ENCODE peak calls at places on chromosomes 16 and 17, in nine cellular contexts. One of them, this sample, is unnamed.

GRCh38 chr17:56973520-56973919 is 4.4 kb upstream of the SCPEP1 start:
- DNase-seq in AG04450: no peak
- DNase-seq in nephron progenitor cell: no peak
- DNase-seq in fibroblast of lung: peak
- DNase-seq in transverse colon: no peak
- DNase-seq in HCT116: no peak
- DNase-seq in psoas muscle: no peak
- DNase-seq in tibial nerve: no peak
- DNase-seq in B cell: no peak
- DNase-seq in this sample: no peak

GRCh38 chr17:27438631-27439030 is 17.6 kb upstream of the KSR1 start:
- DNase-seq in psoas muscle: no peak
- DNase-seq in nephron progenitor cell: no peak
- DNase-seq in HCT116: no peak
- DNase-seq in tibial nerve: no peak
- DNase-seq in AG04450: no peak
- DNase-seq in B cell: no peak
- DNase-seq in transverse colon: no peak
- DNase-seq in fibroblast of lung: no peak
- DNase-seq in this sample: no peak

GRCh38 chr16:87465306-87465705 is 27.5 kb downstream of the ZCCHC14 start:
- DNase-seq in HCT116: no peak
- DNase-seq in tibial nerve: peak
- DNase-seq in AG04450: peak
- DNase-seq in fibroblast of lung: peak
- DNase-seq in B cell: no peak
- DNase-seq in psoas muscle: peak
- DNase-seq in nephron progenitor cell: no peak
- DNase-seq in transverse colon: peak
- DNase-seq in this sample: peak

GRCh38 chr17:27310548-27311110 is 16.7 kb downstream of the WSB1 start:
- DNase-seq in AG04450: no peak
- DNase-seq in HCT116: no peak
- DNase-seq in B cell: no peak
- DNase-seq in fibroblast of lung: no peak
- DNase-seq in tibial nerve: no peak
- DNase-seq in transverse colon: no peak
- DNase-seq in nephron progenitor cell: no peak
- DNase-seq in psoas muscle: no peak
- DNase-seq in this sample: no peak

GRCh38 chr17:32875904-32876413 is 965 bp downstream of the MYO1D start:
- DNase-seq in transverse colon: no peak
- DNase-seq in tibial nerve: no peak
- DNase-seq in nephron progenitor cell: no peak
- DNase-seq in AG04450: no peak
- DNase-seq in psoas muscle: no peak
- DNase-seq in fibroblast of lung: peak
- DNase-seq in HCT116: no peak
- DNase-seq in B cell: no peak
- DNase-seq in this sample: no peak

GRCh38 chr17:6711081-6711674 is 2.0 kb downstream of the SLC13A5 start:
- DNase-seq in tibial nerve: no peak
- DNase-seq in HCT116: no peak
- DNase-seq in nephron progenitor cell: no peak
- DNase-seq in B cell: peak
- DNase-seq in psoas muscle: no peak
- DNase-seq in fibroblast of lung: no peak
- DNase-seq in AG04450: no peak
- DNase-seq in transverse colon: no peak
- DNase-seq in this sample: no peak

GRCh38 chr17:42019509-42020404 is at the start of gene NKIRAS2:
- DNase-seq in transverse colon: peak
- DNase-seq in nephron progenitor cell: peak
- DNase-seq in fibroblast of lung: peak
- DNase-seq in psoas muscle: peak
- DNase-seq in B cell: peak
- DNase-seq in tibial nerve: peak
- DNase-seq in HCT116: peak
- DNase-seq in AG04450: peak
- DNase-seq in this sample: peak

GRCh38 chr17:58219789-58220183 is 731 bp upstream of the MKS1 start:
- DNase-seq in nephron progenitor cell: no peak
- DNase-seq in transverse colon: no peak
- DNase-seq in B cell: no peak
- DNase-seq in HCT116: no peak
- DNase-seq in tibial nerve: no peak
- DNase-seq in psoas muscle: no peak
- DNase-seq in fibroblast of lung: no peak
- DNase-seq in AG04450: no peak
- DNase-seq in this sample: no peak

GRCh38 chr16:72291531-72291981 is 119.6 kb upstream of the PMFBP1 start:
- DNase-seq in AG04450: peak
- DNase-seq in psoas muscle: no peak
- DNase-seq in fibroblast of lung: peak
- DNase-seq in nephron progenitor cell: no peak
- DNase-seq in transverse colon: no peak
- DNase-seq in B cell: no peak
- DNase-seq in HCT116: peak
- DNase-seq in tibial nerve: no peak
- DNase-seq in this sample: no peak

GRCh38 chr16:80718480-80719220 is 85.7 kb downstream of the CDYL2 start:
- DNase-seq in fibroblast of lung: no peak
- DNase-seq in B cell: no peak
- DNase-seq in HCT116: no peak
- DNase-seq in psoas muscle: no peak
- DNase-seq in AG04450: no peak
- DNase-seq in tibial nerve: no peak
- DNase-seq in transverse colon: no peak
- DNase-seq in nephron progenitor cell: no peak
- DNase-seq in this sample: no peak

GRCh38 chr16:25045696-25046381 is 30.7 kb upstream of the ARHGAP17 start:
- DNase-seq in HCT116: no peak
- DNase-seq in fibroblast of lung: peak
- DNase-seq in psoas muscle: no peak
- DNase-seq in B cell: no peak
- DNase-seq in transverse colon: no peak
- DNase-seq in nephron progenitor cell: no peak
- DNase-seq in tibial nerve: no peak
- DNase-seq in AG04450: no peak
- DNase-seq in this sample: no peak

GRCh38 chr17:39195568-39196160 is 1.8 kb downstream of the CACNB1 start:
- DNase-seq in HCT116: no peak
- DNase-seq in B cell: peak
- DNase-seq in nephron progenitor cell: no peak
- DNase-seq in psoas muscle: no peak
- DNase-seq in tibial nerve: no peak
- DNase-seq in transverse colon: peak
- DNase-seq in AG04450: no peak
- DNase-seq in fibroblast of lung: no peak
- DNase-seq in this sample: no peak

GRCh38 chr17:55323518-55324295 is 58.9 kb downstream of the HLF start:
- DNase-seq in tibial nerve: no peak
- DNase-seq in psoas muscle: no peak
- DNase-seq in fibroblast of lung: no peak
- DNase-seq in transverse colon: no peak
- DNase-seq in B cell: no peak
- DNase-seq in HCT116: no peak
- DNase-seq in AG04450: no peak
- DNase-seq in nephron progenitor cell: no peak
- DNase-seq in this sample: no peak

GRCh38 chr16:16059895-16060590 is 110.6 kb downstream of the ABCC1 start:
- DNase-seq in nephron progenitor cell: no peak
- DNase-seq in B cell: no peak
- DNase-seq in HCT116: no peak
- DNase-seq in fibroblast of lung: no peak
- DNase-seq in psoas muscle: peak
- DNase-seq in AG04450: no peak
- DNase-seq in tibial nerve: no peak
- DNase-seq in transverse colon: no peak
- DNase-seq in this sample: no peak

GRCh38 chr16:3625911-3626732 is 14.7 kb upstream of the SLX4 start:
- DNase-seq in fibroblast of lung: no peak
- DNase-seq in transverse colon: no peak
- DNase-seq in nephron progenitor cell: no peak
- DNase-seq in psoas muscle: no peak
- DNase-seq in tibial nerve: no peak
- DNase-seq in B cell: no peak
- DNase-seq in HCT116: no peak
- DNase-seq in AG04450: no peak
- DNase-seq in this sample: no peak

GRCh38 chr17:72226322-72226721 is 105.5 kb downstream of the SOX9 start:
- DNase-seq in tibial nerve: no peak
- DNase-seq in HCT116: no peak
- DNase-seq in AG04450: no peak
- DNase-seq in transverse colon: no peak
- DNase-seq in nephron progenitor cell: no peak
- DNase-seq in psoas muscle: no peak
- DNase-seq in fibroblast of lung: no peak
- DNase-seq in B cell: no peak
- DNase-seq in this sample: no peak
- TF ChIP-seq CTCF in tibial nerve: no peak
- TF ChIP-seq CTCF in HCT116: no peak
- TF ChIP-seq CTCF in AG04450: no peak
- TF ChIP-seq CTCF in transverse colon: no peak
- TF ChIP-seq CTCF in nephron progenitor cell: no peak
- TF ChIP-seq CTCF in psoas muscle: no peak
- TF ChIP-seq CTCF in fibroblast of lung: no peak
- TF ChIP-seq CTCF in B cell: no peak
- TF ChIP-seq CTCF in this sample: no peak

GRCh38 chr16:74713876-74714275 is 13.2 kb upstream of the MLKL start:
- DNase-seq in AG04450: no peak
- DNase-seq in nephron progenitor cell: no peak
- DNase-seq in B cell: no peak
- DNase-seq in fibroblast of lung: no peak
- DNase-seq in tibial nerve: no peak
- DNase-seq in psoas muscle: no peak
- DNase-seq in transverse colon: no peak
- DNase-seq in HCT116: no peak
- DNase-seq in this sample: no peak

GRCh38 chr16:74713325-74713724 is 12.7 kb upstream of the MLKL start:
- DNase-seq in AG04450: no peak
- DNase-seq in transverse colon: no peak
- DNase-seq in psoas muscle: no peak
- DNase-seq in nephron progenitor cell: no peak
- DNase-seq in B cell: no peak
- DNase-seq in fibroblast of lung: no peak
- DNase-seq in HCT116: no peak
- DNase-seq in tibial nerve: no peak
- DNase-seq in this sample: no peak

GRCh38 chr16:74711938-74712337 is 11.3 kb upstream of the MLKL start:
- DNase-seq in psoas muscle: no peak
- DNase-seq in nephron progenitor cell: no peak
- DNase-seq in tibial nerve: no peak
- DNase-seq in HCT116: no peak
- DNase-seq in B cell: no peak
- DNase-seq in AG04450: no peak
- DNase-seq in transverse colon: no peak
- DNase-seq in fibroblast of lung: no peak
- DNase-seq in this sample: no peak

GRCh38 chr16:74710401-74710800 is 9.7 kb upstream of the MLKL start:
- DNase-seq in transverse colon: no peak
- DNase-seq in HCT116: no peak
- DNase-seq in nephron progenitor cell: no peak
- DNase-seq in AG04450: no peak
- DNase-seq in fibroblast of lung: no peak
- DNase-seq in tibial nerve: no peak
- DNase-seq in B cell: no peak
- DNase-seq in psoas muscle: no peak
- DNase-seq in this sample: no peak

DNA sequence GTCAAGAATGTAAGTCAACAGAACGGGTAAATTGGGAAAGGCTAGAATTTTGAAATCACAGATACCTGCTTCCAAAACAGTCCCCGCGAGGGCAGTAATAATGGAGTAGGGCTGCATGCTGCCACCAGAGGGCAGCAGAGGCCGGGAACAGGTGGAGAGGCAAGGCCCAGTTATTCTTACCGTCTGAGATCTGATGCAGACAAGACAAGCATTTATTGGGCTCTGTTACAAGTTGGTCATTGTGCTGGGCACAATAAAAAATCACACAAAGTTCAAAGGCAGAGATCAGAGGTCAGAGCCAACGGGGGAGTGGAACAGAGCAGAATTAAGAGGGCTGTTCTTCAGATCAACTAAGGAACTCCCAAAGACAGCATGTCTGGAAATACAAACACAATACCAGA is 8.8 kb upstream of the MLKL start:
- DNase-seq in B cell: peak
- DNase-seq in fibroblast of lung: peak
- DNase-seq in nephron progenitor cell: peak
- DNase-seq in HCT116: peak
- DNase-seq in transverse colon: peak
- DNase-seq in tibial nerve: peak
- DNase-seq in psoas muscle: peak
- DNase-seq in AG04450: peak
- DNase-seq in this sample: peak
- TF ChIP-seq CTCF in B cell: peak
- TF ChIP-seq CTCF in fibroblast of lung: peak
- TF ChIP-seq CTCF in nephron progenitor cell: peak
- TF ChIP-seq CTCF in HCT116: peak
- TF ChIP-seq CTCF in transverse colon: peak
- TF ChIP-seq CTCF in tibial nerve: peak
- TF ChIP-seq CTCF in psoas muscle: peak
- TF ChIP-seq CTCF in AG04450: peak
- TF ChIP-seq CTCF in this sample: peak

DNA sequence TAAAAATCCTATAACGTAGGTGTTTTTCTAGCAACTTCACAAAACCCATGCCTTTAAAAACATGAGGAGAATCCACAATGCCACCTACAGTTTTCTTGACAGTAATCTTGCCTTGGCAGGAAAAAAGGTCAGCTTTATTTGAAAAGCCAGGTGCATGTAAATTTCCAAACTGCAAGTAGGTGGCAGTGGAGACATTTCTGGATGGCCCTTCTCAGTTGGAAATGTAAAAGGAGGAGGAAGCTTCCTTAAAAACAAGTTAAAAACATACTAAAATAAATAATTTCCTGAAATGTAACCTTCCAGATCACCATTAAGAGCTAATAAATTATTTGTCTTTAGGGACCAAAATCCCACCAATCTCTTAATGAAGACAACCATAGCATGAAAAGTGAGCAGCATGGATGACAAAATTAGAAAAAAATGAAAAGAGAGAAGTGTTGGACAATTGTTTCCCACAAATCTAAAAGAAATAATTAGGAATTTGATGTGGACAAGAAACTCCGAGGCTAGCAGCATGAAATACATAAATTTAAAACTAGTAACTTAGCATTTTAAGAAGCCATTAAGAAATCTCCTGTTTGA is 152.2 kb downstream of the SNX11 start:
- DNase-seq in AG04450: no peak
- DNase-seq in tibial nerve: no peak
- DNase-seq in HCT116: no peak
- DNase-seq in B cell: no peak
- DNase-seq in fibroblast of lung: peak
- DNase-seq in transverse colon: no peak
- DNase-seq in psoas muscle: no peak
- DNase-seq in nephron progenitor cell: no peak
- DNase-seq in this sample: no peak
- TF ChIP-seq CTCF in AG04450: peak
- TF ChIP-seq CTCF in tibial nerve: peak
- TF ChIP-seq CTCF in HCT116: peak
- TF ChIP-seq CTCF in B cell: no peak
- TF ChIP-seq CTCF in fibroblast of lung: peak
- TF ChIP-seq CTCF in transverse colon: peak
- TF ChIP-seq CTCF in psoas muscle: peak
- TF ChIP-seq CTCF in nephron progenitor cell: peak
- TF ChIP-seq CTCF in this sample: no peak

GRCh38 chr16:63530208-63530607 is 1494.0 kb upstream of the CDH8 start:
- DNase-seq in transverse colon: no peak
- DNase-seq in AG04450: no peak
- DNase-seq in B cell: no peak
- DNase-seq in nephron progenitor cell: no peak
- DNase-seq in psoas muscle: no peak
- DNase-seq in tibial nerve: no peak
- DNase-seq in fibroblast of lung: no peak
- DNase-seq in HCT116: no peak
- DNase-seq in this sample: no peak
- TF ChIP-seq CTCF in transverse colon: no peak
- TF ChIP-seq CTCF in AG04450: peak
- TF ChIP-seq CTCF in B cell: no peak
- TF ChIP-seq CTCF in nephron progenitor cell: no peak
- TF ChIP-seq CTCF in psoas muscle: no peak
- TF ChIP-seq CTCF in tibial nerve: no peak
- TF ChIP-seq CTCF in fibroblast of lung: no peak
- TF ChIP-seq CTCF in HCT116: no peak
- TF ChIP-seq CTCF in this sample: no peak

This sample was measured in uterus.